ENCODE peak calls at places on chromosomes 4 and X, in seven cellular contexts. G, C, I, Q, S, M and O are unnamed samples.
A peak's percentile ranks its signal among the peaks of the same experiment; 100 is the strongest.

GRCh38 chr4:61277785-61278184 is 77.7 kb downstream of the ADGRL3 start:
- DNase-seq in G (no peak), C (no peak), I (no peak), Q (no peak), S (peak; percentile 8), M (no peak), O (no peak)

GRCh38 chrX:121256653-121257052 is 209.2 kb downstream of the GLUD2 start:
- DNase-seq in G (peak; percentile 88), C (no peak), I (no peak), Q (no peak), S (peak; percentile 42), M (no peak), O (no peak)

GRCh38 chr4:74464291-74464690 is 19.4 kb downstream of the AREG start:
- DNase-seq in G (peak; percentile 35), C (no peak), I (no peak), Q (no peak), S (no peak), M (no peak), O (no peak)

GRCh38 chr4:154081391-154081790 is 292.5 kb upstream of the SFRP2 start:
- DNase-seq in G (no peak), C (no peak), I (no peak), Q (no peak), S (no peak), M (no peak), O (no peak)

GRCh38 chr4:52982246-52982950 is 120.3 kb downstream of the RASL11B start:
- DNase-seq in G (peak; percentile 76), C (no peak), I (no peak), Q (no peak), S (peak; percentile 79), M (no peak), O (no peak)

GRCh38 chrX:14398725-14399124 is 130.6 kb upstream of the GLRA2 start:
- DNase-seq in G (peak; percentile 86), C (peak; percentile 4), I (no peak), Q (no peak), S (no peak), M (no peak), O (no peak)

GRCh38 chr4:5980436-5981155 is 37.6 kb downstream of the C4orf50 start:
- DNase-seq in G (peak; percentile 5), C (no peak), I (no peak), Q (no peak), S (no peak), M (no peak), O (no peak)

GRCh38 chr4:1752284-1753041 is 31.1 kb downstream of the TACC3 start:
- DNase-seq in G (peak; percentile 6), C (peak; percentile 62), I (peak; percentile 81), Q (no peak), S (peak; percentile 44), M (no peak), O (no peak)

GRCh38 chrX:97117572-97117971 is 233.9 kb downstream of the RPA4 start:
- DNase-seq in G (no peak), C (no peak), I (no peak), Q (no peak), S (no peak), M (no peak), O (no peak)

GRCh38 chrX:47646636-47647035 is 3.7 kb downstream of the ELK1 start:
- DNase-seq in G (no peak), C (no peak), I (no peak), Q (no peak), S (no peak), M (no peak), O (no peak)

GRCh38 chrX:47648376-47648775 is 2.0 kb downstream of the ELK1 start:
- DNase-seq in G (no peak), C (no peak), I (peak; percentile 56), Q (no peak), S (peak; percentile 32), M (no peak), O (no peak)

GRCh38 chrX:47643926-47644325 is 6.4 kb downstream of the ELK1 start:
- DNase-seq in G (peak; percentile 47), C (no peak), I (no peak), Q (no peak), S (peak; percentile 55), M (no peak), O (no peak)

GRCh38 chrX:47645530-47645929 is 4.8 kb downstream of the ELK1 start:
- DNase-seq in G (no peak), C (no peak), I (no peak), Q (no peak), S (peak; percentile 43), M (no peak), O (no peak)

DNA sequence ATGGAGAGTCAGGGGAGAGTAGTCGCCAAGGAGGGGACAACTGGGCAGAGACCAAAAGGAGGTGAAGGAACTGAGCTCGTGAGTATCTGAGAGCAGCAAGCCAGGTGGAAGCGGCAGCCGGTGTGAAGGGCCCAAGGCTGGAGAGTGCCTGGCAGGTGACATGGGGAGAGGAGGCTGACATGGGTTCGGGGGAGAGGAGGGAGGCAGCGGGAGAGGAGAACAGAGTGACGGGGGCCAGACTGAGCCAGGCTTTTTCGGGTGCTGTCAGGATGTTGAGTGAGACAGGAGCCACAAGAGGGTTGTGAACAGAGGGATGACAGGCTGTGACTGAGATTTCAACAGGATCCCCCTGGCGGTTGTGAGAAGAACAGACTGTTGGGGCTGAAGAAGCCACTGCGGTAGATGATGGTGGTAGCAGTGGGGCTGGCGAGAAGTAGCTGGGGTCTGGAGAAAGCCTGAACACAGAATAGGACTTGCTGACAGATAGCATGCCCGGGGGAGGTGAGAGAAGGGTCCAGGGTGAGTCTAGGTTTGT is 5.7 kb downstream of the ELK1 start:
- DNase-seq in G (peak; percentile 47), C (no peak), I (no peak), Q (no peak), S (peak; percentile 54), M (no peak), O (no peak)
- TF ChIP-seq CTCF in G (peak; percentile 42), C (peak; percentile 19), I (no peak), Q (peak; percentile 25), S (peak; percentile 55), M (peak; percentile 53), O (no peak)

GRCh38 chrX:40471965-40472648 is 108.7 kb upstream of the ATP6AP2 start:
- DNase-seq in G (peak; percentile 24), C (peak; percentile 71), I (peak; percentile 42), Q (peak; percentile 30), S (peak; percentile 86), M (no peak), O (no peak)
- TF ChIP-seq CTCF in G (no peak), C (peak; percentile 52), I (no peak), Q (peak; percentile 24), S (no peak), M (no peak), O (no peak)

GRCh38 chrX:130094712-130095111 is 15.6 kb downstream of the ELF4 start:
- DNase-seq in G (no peak), C (no peak), I (peak; percentile 41), Q (no peak), S (no peak), M (no peak), O (no peak)

GRCh38 chrX:130093271-130093670 is 17.0 kb downstream of the ELF4 start:
- DNase-seq in G (no peak), C (no peak), I (no peak), Q (no peak), S (no peak), M (no peak), O (no peak)

GRCh38 chrX:130086414-130087207 is 23.7 kb downstream of the ELF4 start:
- DNase-seq in G (no peak), C (no peak), I (peak; percentile 88), Q (peak; percentile 54), S (no peak), M (no peak), O (peak; percentile 68)

GRCh38 chrX:130095249-130095648 is 15.0 kb downstream of the ELF4 start:
- DNase-seq in G (no peak), C (no peak), I (no peak), Q (no peak), S (no peak), M (no peak), O (no peak)

GRCh38 chrX:130091976-130092522 is 18.2 kb downstream of the ELF4 start:
- DNase-seq in G (no peak), C (no peak), I (peak; percentile 93), Q (peak; percentile 88), S (no peak), M (no peak), O (peak; percentile 84)
- TF ChIP-seq CTCF in G (no peak), C (no peak), I (no peak), Q (peak; percentile 23), S (no peak), M (no peak), O (no peak)

DNA sequence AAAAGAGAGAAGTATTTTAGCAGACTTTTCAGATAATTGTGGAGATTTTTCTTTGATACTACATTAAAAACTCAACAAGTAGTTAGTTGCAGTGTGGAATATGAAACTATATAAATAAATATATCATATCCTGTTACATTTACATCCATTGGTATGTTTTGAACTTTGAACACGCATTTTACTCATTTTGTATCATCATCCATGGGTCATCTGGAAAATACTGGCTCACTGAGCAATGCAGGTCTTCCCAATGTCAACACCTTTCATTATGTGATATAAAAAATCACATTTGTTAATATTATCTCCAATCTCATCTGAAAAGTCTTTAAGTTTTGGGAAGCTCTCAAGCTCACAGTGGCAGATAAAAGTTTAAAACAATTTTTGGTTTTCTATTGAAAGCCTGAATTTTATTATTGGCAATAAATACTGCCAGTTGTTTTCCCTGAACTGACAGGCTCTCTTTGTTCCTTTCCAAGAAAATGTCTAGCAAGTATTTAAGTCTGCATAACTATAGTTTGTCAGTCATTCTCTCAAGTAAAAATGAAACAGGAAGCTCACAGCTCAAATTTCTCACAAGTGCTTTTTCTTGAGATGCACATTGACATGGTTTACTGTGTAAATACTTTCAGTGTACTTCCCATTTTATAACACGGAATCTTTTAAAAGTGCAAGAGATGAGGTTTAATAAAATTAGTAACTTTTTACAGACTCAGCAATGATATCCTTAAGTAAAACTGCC is 183.5 kb upstream of the GPC4 start:
- DNase-seq in G (peak; percentile 36), C (no peak), I (no peak), Q (no peak), S (no peak), M (no peak), O (no peak)
- TF ChIP-seq CTCF in G (no peak), C (no peak), I (no peak), Q (no peak), S (no peak), M (no peak), O (no peak)

DNA sequence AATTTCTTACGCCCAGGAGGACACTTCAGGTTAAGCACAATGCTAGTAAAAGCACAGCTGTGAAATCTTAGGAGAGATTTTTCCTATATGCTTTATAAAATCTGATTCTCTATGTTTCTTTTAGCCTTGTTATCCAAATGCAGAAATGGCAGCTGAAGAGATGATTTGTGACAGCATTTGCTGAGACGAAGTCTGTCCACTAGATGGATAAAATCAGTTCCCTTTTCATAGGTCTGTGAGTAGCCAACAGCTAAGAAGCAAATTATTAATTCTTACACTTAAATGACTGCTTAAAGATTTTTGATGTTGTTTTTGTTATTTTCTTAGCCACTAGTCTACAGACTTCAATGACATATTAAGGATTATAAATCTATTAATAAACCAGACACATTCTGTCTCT is 5.3 kb downstream of the GPM6A start:
- DNase-seq in G (no peak), C (no peak), I (no peak), Q (no peak), S (no peak), M (no peak), O (no peak)
- TF ChIP-seq CTCF in G (no peak), C (no peak), I (no peak), Q (no peak), S (no peak), M (no peak), O (no peak)